ENCODE peak calls at places on chromosomes 5 and 9, in four cellular contexts. One of them, this sample, is unnamed.
A peak's percentile ranks its signal among the peaks of the same experiment; 100 is the strongest.

GRCh38 chr5:178223828-178224335 is 8.7 kb downstream of the PHYKPL start:
- DNase-seq in aorta: no peak
- DNase-seq in right cardiac atrium: peak; percentile 9
- DNase-seq in AG10803: no peak
- DNase-seq in this sample: no peak

GRCh38 chr5:51944500-51945125 is 561.4 kb downstream of the ISL1 start:
- DNase-seq in AG10803: no peak
- DNase-seq in aorta: no peak
- DNase-seq in right cardiac atrium: no peak
- DNase-seq in this sample: no peak

GRCh38 chr9:108517591-108518365 is 338.0 kb downstream of the ACTL7B start:
- DNase-seq in AG10803: no peak
- DNase-seq in aorta: no peak
- DNase-seq in right cardiac atrium: no peak
- DNase-seq in this sample: peak; percentile 26

GRCh38 chr9:70100362-70100761 is 56.7 kb downstream of the MAMDC2 start:
- DNase-seq in right cardiac atrium: no peak
- DNase-seq in AG10803: peak; percentile 61
- DNase-seq in aorta: no peak
- DNase-seq in this sample: peak; percentile 75

GRCh38 chr9:79617395-79617794 is 45.6 kb downstream of the TLE4 start:
- DNase-seq in right cardiac atrium: peak; percentile 36
- DNase-seq in aorta: no peak
- DNase-seq in AG10803: peak; percentile 75
- DNase-seq in this sample: peak; percentile 75

GRCh38 chr5:153813871-153814270 is 224.8 kb downstream of the FAM114A2 start:
- DNase-seq in right cardiac atrium: no peak
- DNase-seq in aorta: no peak
- DNase-seq in AG10803: peak; percentile 85
- DNase-seq in this sample: peak; percentile 7

GRCh38 chr5:72206160-72206559 is 98.9 kb downstream of the MAP1B start:
- DNase-seq in right cardiac atrium: no peak
- DNase-seq in AG10803: no peak
- DNase-seq in aorta: no peak
- DNase-seq in this sample: no peak

GRCh38 chr5:10173716-10174115 is 76.0 kb downstream of the ATPSCKMT start:
- DNase-seq in AG10803: no peak
- DNase-seq in right cardiac atrium: no peak
- DNase-seq in aorta: no peak
- DNase-seq in this sample: no peak

GRCh38 chr9:107841078-107841477 is 351.5 kb upstream of the KLF4 start:
- DNase-seq in AG10803: no peak
- DNase-seq in right cardiac atrium: no peak
- DNase-seq in aorta: no peak
- DNase-seq in this sample: no peak

GRCh38 chr9:86485359-86485758 is 131.1 kb upstream of the TUT7 start:
- DNase-seq in right cardiac atrium: no peak
- DNase-seq in aorta: no peak
- DNase-seq in AG10803: no peak
- DNase-seq in this sample: no peak

GRCh38 chr5:52844885-52845284 is 57.2 kb downstream of the ITGA1 start:
- DNase-seq in right cardiac atrium: no peak
- DNase-seq in aorta: no peak
- DNase-seq in AG10803: peak; percentile 50
- DNase-seq in this sample: peak; percentile 55

GRCh38 chr5:125696762-125697161 is 726.4 kb upstream of the GRAMD2B start:
- DNase-seq in right cardiac atrium: no peak
- DNase-seq in AG10803: peak; percentile 80
- DNase-seq in aorta: no peak
- DNase-seq in this sample: peak; percentile 73

DNA sequence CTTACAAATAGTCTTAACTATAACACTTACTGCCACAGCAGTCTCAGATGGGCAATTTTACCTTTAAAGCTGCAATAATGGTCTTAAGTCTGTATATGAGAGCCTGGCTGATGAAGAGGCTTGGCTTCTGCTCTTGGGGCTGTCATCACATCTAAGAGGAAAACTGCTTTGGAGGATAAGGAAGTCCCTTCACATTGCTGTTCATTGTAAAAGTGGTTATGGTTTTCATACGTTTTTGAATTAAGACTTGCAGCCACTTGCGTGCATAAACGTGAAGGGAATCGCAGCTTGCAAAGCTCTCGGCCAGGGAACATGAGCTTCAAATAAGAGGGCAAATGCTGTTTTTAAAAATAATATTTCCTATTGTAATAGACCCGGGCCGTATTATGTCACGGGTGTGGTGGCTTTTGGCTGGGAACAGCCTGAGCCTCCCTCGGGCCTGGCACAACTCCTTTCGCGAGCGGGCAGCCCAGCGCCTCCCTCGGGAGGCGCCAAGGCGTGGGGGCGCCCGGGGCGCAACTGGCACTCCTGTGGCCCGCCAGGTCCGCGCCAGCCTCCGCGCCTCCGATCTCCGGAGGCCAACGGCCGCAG is 587 bp upstream of the ARHGEF28 start:
- DNase-seq in AG10803: peak; percentile 16
- DNase-seq in right cardiac atrium: peak; percentile 16
- DNase-seq in aorta: no peak
- DNase-seq in this sample: peak; percentile 52
- H3K4me3 ChIP-seq in AG10803: peak overlapping the region; percentile 82
- H3K4me3 ChIP-seq in right cardiac atrium: peak overlapping the region; percentile 96
- H3K4me3 ChIP-seq in aorta: peak overlapping the region; percentile 77
- H3K4me3 ChIP-seq in this sample: peak overlapping the region; percentile 89

GRCh38 chr9:35728041-35728971 is 3.7 kb downstream of the TLN1 start:
- DNase-seq in AG10803: peak; percentile 94
- DNase-seq in aorta: peak; percentile 92
- DNase-seq in right cardiac atrium: peak; percentile 78
- DNase-seq in this sample: peak; percentile 94

GRCh38 chr9:35729700-35730485 is 2.1 kb downstream of the TLN1 start:
- DNase-seq in aorta: peak; percentile 85
- DNase-seq in right cardiac atrium: peak; percentile 69
- DNase-seq in AG10803: peak; percentile 91
- DNase-seq in this sample: peak; percentile 84

GRCh38 chr9:35726876-35727438 is 5.0 kb downstream of the TLN1 start:
- DNase-seq in AG10803: peak; percentile 68
- DNase-seq in aorta: peak; percentile 88
- DNase-seq in right cardiac atrium: peak; percentile 54
- DNase-seq in this sample: peak; percentile 68

GRCh38 chr9:35729101-35729500 is 2.9 kb downstream of the TLN1 start:
- DNase-seq in right cardiac atrium: no peak
- DNase-seq in AG10803: no peak
- DNase-seq in aorta: no peak
- DNase-seq in this sample: no peak

GRCh38 chr9:35727676-35728040 is 4.3 kb downstream of the TLN1 start:
- DNase-seq in aorta: no peak
- DNase-seq in right cardiac atrium: no peak
- DNase-seq in AG10803: no peak
- DNase-seq in this sample: no peak
- H3K4me3 ChIP-seq in aorta: peak overlapping the region; percentile 2
- H3K4me3 ChIP-seq in right cardiac atrium: peak overlapping the region; percentile 36
- H3K4me3 ChIP-seq in AG10803: peak overlapping the region; percentile 97
- H3K4me3 ChIP-seq in this sample: peak overlapping the region; percentile 39

DNA sequence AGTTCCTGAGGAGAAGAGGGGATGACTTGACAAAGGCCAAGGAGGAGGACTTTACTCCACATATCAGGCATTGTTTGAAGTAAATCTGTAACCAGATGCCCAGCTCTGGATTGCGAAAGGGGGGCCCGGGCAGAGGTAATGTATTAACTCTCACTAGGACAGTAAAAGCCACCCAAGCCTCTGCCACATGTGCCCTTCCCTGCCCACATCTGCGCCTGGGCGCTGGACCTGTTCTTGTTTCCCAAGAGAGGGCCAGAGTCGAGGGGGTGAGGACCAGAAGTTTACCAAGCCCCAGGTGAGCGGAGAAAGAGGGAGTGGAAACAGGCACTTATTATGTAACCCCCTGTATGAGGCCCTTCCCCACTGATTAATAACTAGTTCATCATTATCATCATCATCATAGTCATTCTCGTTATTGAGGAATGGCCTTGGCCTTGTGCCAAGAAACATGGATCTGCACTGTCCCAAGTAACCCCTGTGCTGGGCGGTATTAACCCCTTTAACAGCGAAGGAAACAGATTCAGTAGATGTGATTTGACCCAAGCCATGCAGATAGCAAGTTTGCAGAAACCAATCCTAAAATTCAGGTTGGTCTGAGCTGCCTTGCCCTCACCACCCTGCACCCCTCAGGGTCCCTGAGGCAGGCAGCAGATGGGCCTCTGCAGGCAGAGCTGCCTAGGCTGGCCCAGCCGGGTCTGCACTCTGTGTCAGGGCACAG is at the start of gene SLC23A1:
- DNase-seq in AG10803: peak; percentile 46
- DNase-seq in right cardiac atrium: no peak
- DNase-seq in aorta: no peak
- DNase-seq in this sample: no peak
- H3K4me3 ChIP-seq in AG10803: no peak within 1 kb of the TSS
- H3K4me3 ChIP-seq in right cardiac atrium: no peak within 1 kb of the TSS
- H3K4me3 ChIP-seq in aorta: no peak within 1 kb of the TSS
- H3K4me3 ChIP-seq in this sample: no peak within 1 kb of the TSS

GRCh38 chr5:151251621-151252020 is 1.4 kb upstream of the GM2A start:
- DNase-seq in right cardiac atrium: no peak
- DNase-seq in aorta: no peak
- DNase-seq in AG10803: no peak
- DNase-seq in this sample: no peak
- H3K4me3 ChIP-seq in right cardiac atrium: no peak overlapping the region
- H3K4me3 ChIP-seq in aorta: no peak overlapping the region
- H3K4me3 ChIP-seq in AG10803: no peak overlapping the region
- H3K4me3 ChIP-seq in this sample: no peak overlapping the region

GRCh38 chr9:133870598-133871595 is 121.2 kb downstream of the VAV2 start:
- DNase-seq in AG10803: no peak
- DNase-seq in right cardiac atrium: no peak
- DNase-seq in aorta: no peak
- DNase-seq in this sample: no peak
- H3K4me3 ChIP-seq in AG10803: no peak overlapping the region
- H3K4me3 ChIP-seq in right cardiac atrium: no peak overlapping the region
- H3K4me3 ChIP-seq in aorta: no peak overlapping the region
- H3K4me3 ChIP-seq in this sample: no peak overlapping the region

GRCh38 chr5:159504106-159504856 is 174.0 kb upstream of the IL12B start:
- DNase-seq in right cardiac atrium: no peak
- DNase-seq in AG10803: peak; percentile 63
- DNase-seq in aorta: no peak
- DNase-seq in this sample: peak; percentile 11
- H3K4me3 ChIP-seq in right cardiac atrium: no peak overlapping the region
- H3K4me3 ChIP-seq in AG10803: no peak overlapping the region
- H3K4me3 ChIP-seq in aorta: no peak overlapping the region
- H3K4me3 ChIP-seq in this sample: no peak overlapping the region

This sample was measured in cardiac fibroblast.